ENCODE peak calls at places on chromosomes 3 and 15, in nine cellular contexts. U is prostate gland; C is RKO; P is stimulated activated CD4-positive, alpha-beta T cell treated with anti-CD3 and anti-CD28 coated beads, Interleukin-1b, Interleukin-23, amount 100 ng/mL, for 4 hours; B is HEK293T; H is T-helper 1 cell; L is M059J; S is iPS DF 19.7; A is GM19239. I is an unnamed sample.
A peak's percentile ranks its signal among the peaks of the same experiment; 100 is the strongest.

GRCh38 chr3:73144276-73144675 is 82.8 kb downstream of the EBLN2 start:
- DNase-seq in U (no peak), C (no peak), P (no peak), B (no peak), H (no peak), L (no peak), S (no peak), A (no peak), I (no peak)

GRCh38 chr15:67109141-67110034 is 44.0 kb downstream of the SMAD3 start:
- DNase-seq in U (no peak), C (no peak), P (no peak), B (no peak), H (no peak), L (peak; percentile 99), S (no peak), A (no peak), I (no peak)

GRCh38 chr15:66461917-66462316 is 35.6 kb downstream of the SNAPC5 start:
- DNase-seq in U (no peak), C (no peak), P (no peak), B (no peak), H (no peak), L (no peak), S (no peak), A (no peak), I (peak; percentile 73)

GRCh38 chr3:31729082-31729481 is 196.4 kb downstream of the STT3B start:
- DNase-seq in U (no peak), C (no peak), P (no peak), B (no peak), H (no peak), L (no peak), S (no peak), A (no peak), I (no peak)

GRCh38 chr3:29697989-29698388 is 417.1 kb downstream of the RBMS3 start:
- DNase-seq in U (no peak), C (no peak), P (no peak), B (no peak), H (no peak), L (peak; percentile 61), S (no peak), A (no peak), I (no peak)

GRCh38 chr3:128316456-128316855 is 150.2 kb downstream of the DNAJB8 start:
- DNase-seq in U (peak; percentile 4), C (no peak), P (peak; percentile 49), B (no peak), H (peak; percentile 62), L (no peak), S (no peak), A (no peak), I (no peak)

GRCh38 chr15:65400760-65401606 is 21.8 kb downstream of the IGDCC4 start:
- DNase-seq in U (no peak), C (peak; percentile 62), P (no peak), B (peak; percentile 91), H (peak; percentile 23), L (peak; percentile 61), S (peak; percentile 85), A (peak; percentile 78), I (peak; percentile 91)

GRCh38 chr3:194265505-194265892 is 85.6 kb downstream of the CPN2 start:
- DNase-seq in U (peak; percentile 74), C (no peak), P (no peak), B (no peak), H (no peak), L (peak; percentile 95), S (no peak), A (no peak), I (peak; percentile 36)

GRCh38 chr15:100291106-100291505 is 50.7 kb downstream of the ADAMTS17 start:
- DNase-seq in U (no peak), C (no peak), P (no peak), B (no peak), H (no peak), L (peak; percentile 70), S (no peak), A (no peak), I (no peak)

GRCh38 chr3:50388021-50388719 is 28.8 kb upstream of the TMEM115 start:
- DNase-seq in U (no peak), C (no peak), P (no peak), B (peak; percentile 56), H (no peak), L (no peak), S (no peak), A (no peak), I (no peak)

GRCh38 chr3:125965505-125965904 is 3.5 kb upstream of the ROPN1B start:
- DNase-seq in U (no peak), C (no peak), P (no peak), B (no peak), H (no peak), L (no peak), S (no peak), A (no peak), I (no peak)

GRCh38 chr3:52028572-52028971 is 27.8 kb downstream of the DUSP7 start:
- DNase-seq in U (no peak), C (no peak), P (no peak), B (no peak), H (no peak), L (no peak), S (no peak), A (no peak), I (no peak)

GRCh38 chr3:171348121-171348520 is 112.1 kb downstream of the TNIK start:
- DNase-seq in U (no peak), C (no peak), P (no peak), B (no peak), H (no peak), L (peak; percentile 35), S (no peak), A (no peak), I (no peak)

GRCh38 chr3:14118400-14119165 is 6.1 kb downstream of the CHCHD4 start:
- DNase-seq in U (peak; percentile 89), C (no peak), P (no peak), B (no peak), H (no peak), L (no peak), S (no peak), A (no peak), I (no peak)

GRCh38 chr3:196127308-196128040 is 45.6 kb upstream of the TFRC start:
- DNase-seq in U (no peak), C (no peak), P (no peak), B (no peak), H (no peak), L (no peak), S (no peak), A (no peak), I (no peak)

GRCh38 chr15:80710635-80711553 is 15.8 kb downstream of the ABHD17C start:
- DNase-seq in U (no peak), C (peak; percentile 64), P (no peak), B (no peak), H (no peak), L (peak; percentile 66), S (no peak), A (no peak), I (no peak)

GRCh38 chr3:139738697-139739096 is 60.9 kb upstream of the NMNAT3 start:
- DNase-seq in U (no peak), C (no peak), P (no peak), B (no peak), H (no peak), L (no peak), S (no peak), A (no peak), I (no peak)

GRCh38 chr3:32109256-32109655 is 2.8 kb downstream of the GPD1L start:
- DNase-seq in U (peak; percentile 91), C (no peak), P (no peak), B (no peak), H (no peak), L (peak; percentile 46), S (no peak), A (no peak), I (no peak)

GRCh38 chr3:143975549-143976152 is 4.0 kb downstream of the DIPK2A start:
- DNase-seq in U (peak; percentile 9), C (peak; percentile 76), P (no peak), B (peak; percentile 5), H (no peak), L (peak; percentile 62), S (no peak), A (no peak), I (peak; percentile 12)

GRCh38 chr15:92715753-92716152 is 60.2 kb upstream of the FAM174B start:
- DNase-seq in U (no peak), C (no peak), P (no peak), B (no peak), H (no peak), L (no peak), S (no peak), A (no peak), I (no peak)

GRCh38 chr3:100068758-100069345 is 45.4 kb downstream of the FILIP1L start:
- DNase-seq in U (peak; percentile 48), C (peak; percentile 69), P (peak; percentile 60), B (peak; percentile 80), H (peak; percentile 65), L (peak; percentile 89), S (no peak), A (peak; percentile 53), I (peak; percentile 50)

GRCh38 chr3:64008017-64008416 is 15.3 kb downstream of the PSMD6 start:
- DNase-seq in U (no peak), C (no peak), P (no peak), B (no peak), H (no peak), L (no peak), S (no peak), A (no peak), I (no peak)

GRCh38 chr15:31458591-31458990 is 132.0 kb downstream of the KLF13 start:
- DNase-seq in U (no peak), C (no peak), P (no peak), B (no peak), H (no peak), L (no peak), S (no peak), A (no peak), I (no peak)

GRCh38 chr3:78887029-78887428 is 880.8 kb downstream of the ROBO1 start:
- DNase-seq in U (no peak), C (no peak), P (no peak), B (no peak), H (no peak), L (peak; percentile 49), S (no peak), A (no peak), I (peak; percentile 20)

GRCh38 chr3:9552252-9552999 is 1.2 kb downstream of the LHFPL4 start:
- DNase-seq in U (peak; percentile 9), C (no peak), P (peak; percentile 2), B (peak; percentile 35), H (peak; percentile 16), L (no peak), S (peak; percentile 75), A (no peak), I (peak; percentile 41)

GRCh38 chr15:101723161-101723873 is 956 bp downstream of the TARS3 start:
- DNase-seq in U (no peak), C (peak; percentile 64), P (no peak), B (no peak), H (peak; percentile 23), L (peak; percentile 43), S (no peak), A (peak; percentile 26), I (peak; percentile 6)

GRCh38 chr3:187809979-187810568 is 64.8 kb upstream of the BCL6 start:
- DNase-seq in U (no peak), C (no peak), P (no peak), B (no peak), H (no peak), L (no peak), S (no peak), A (no peak), I (no peak)

GRCh38 chr3:158809642-158810041 is 7.8 kb downstream of the MFSD1 start:
- DNase-seq in U (no peak), C (no peak), P (no peak), B (no peak), H (no peak), L (peak; percentile 38), S (no peak), A (no peak), I (no peak)

GRCh38 chr3:63519426-63519825 is 133.0 kb upstream of the SNTN start:
- DNase-seq in U (no peak), C (peak; percentile 2), P (no peak), B (no peak), H (no peak), L (peak; percentile 70), S (no peak), A (no peak), I (no peak)

GRCh38 chr15:99944131-99944530 is 210.9 kb upstream of the LYSMD4 start:
- DNase-seq in U (no peak), C (no peak), P (no peak), B (peak; percentile 2), H (no peak), L (no peak), S (no peak), A (no peak), I (no peak)

GRCh38 chr15:40091861-40092415 is 16.7 kb downstream of the BMF start:
- DNase-seq in U (no peak), C (no peak), P (no peak), B (no peak), H (no peak), L (no peak), S (no peak), A (no peak), I (no peak)

I was measured in RWPE1.